ENCODE peak calls at places on chromosome 10, in nine cellular contexts. One of them, this sample, is unnamed.

GRCh38 chr10:116774728-116775151 is 32.4 kb upstream of the HSPA12A start:
- DNase-seq in right lobe of liver: peak; percentile 53
- DNase-seq in dorsolateral prefrontal cortex: no peak
- DNase-seq in fibroblast of mammary gland: no peak
- DNase-seq in HFF-Myc: no peak
- DNase-seq in AG04450: no peak
- DNase-seq in heart left ventricle: no peak
- DNase-seq in adrenal gland: no peak
- DNase-seq in left ventricle myocardium inferior: no peak
- DNase-seq in this sample: no peak

GRCh38 chr10:80187465-80188409 is 17.6 kb downstream of the ANXA11 start:
- DNase-seq in AG04450: no peak
- DNase-seq in dorsolateral prefrontal cortex: no peak
- DNase-seq in heart left ventricle: no peak
- DNase-seq in right lobe of liver: no peak
- DNase-seq in adrenal gland: no peak
- DNase-seq in left ventricle myocardium inferior: no peak
- DNase-seq in HFF-Myc: no peak
- DNase-seq in fibroblast of mammary gland: no peak
- DNase-seq in this sample: no peak

GRCh38 chr10:121854809-121855445 is 72.9 kb downstream of the ATE1 start:
- DNase-seq in fibroblast of mammary gland: no peak
- DNase-seq in right lobe of liver: no peak
- DNase-seq in heart left ventricle: no peak
- DNase-seq in left ventricle myocardium inferior: no peak
- DNase-seq in HFF-Myc: no peak
- DNase-seq in dorsolateral prefrontal cortex: no peak
- DNase-seq in adrenal gland: no peak
- DNase-seq in AG04450: no peak
- DNase-seq in this sample: peak; percentile 11

GRCh38 chr10:110010076-110011069 is 2.6 kb downstream of the ADD3 start:
- DNase-seq in right lobe of liver: no peak
- DNase-seq in AG04450: no peak
- DNase-seq in HFF-Myc: no peak
- DNase-seq in heart left ventricle: no peak
- DNase-seq in dorsolateral prefrontal cortex: no peak
- DNase-seq in fibroblast of mammary gland: no peak
- DNase-seq in adrenal gland: no peak
- DNase-seq in left ventricle myocardium inferior: no peak
- DNase-seq in this sample: no peak

GRCh38 chr10:73806176-73806950 is 5.0 kb downstream of the NDST2 start:
- DNase-seq in heart left ventricle: no peak
- DNase-seq in fibroblast of mammary gland: no peak
- DNase-seq in right lobe of liver: peak; percentile 41
- DNase-seq in AG04450: no peak
- DNase-seq in adrenal gland: no peak
- DNase-seq in dorsolateral prefrontal cortex: no peak
- DNase-seq in left ventricle myocardium inferior: peak; percentile 0
- DNase-seq in HFF-Myc: no peak
- DNase-seq in this sample: no peak

GRCh38 chr10:87541114-87541513 is 36.4 kb downstream of the MINPP1 start:
- DNase-seq in AG04450: no peak
- DNase-seq in fibroblast of mammary gland: peak; percentile 58
- DNase-seq in adrenal gland: no peak
- DNase-seq in HFF-Myc: no peak
- DNase-seq in left ventricle myocardium inferior: no peak
- DNase-seq in heart left ventricle: no peak
- DNase-seq in dorsolateral prefrontal cortex: no peak
- DNase-seq in right lobe of liver: no peak
- DNase-seq in this sample: peak; percentile 52

GRCh38 chr10:124339951-124340760 is 78.6 kb downstream of the OAT start:
- DNase-seq in heart left ventricle: no peak
- DNase-seq in HFF-Myc: peak; percentile 95
- DNase-seq in AG04450: peak; percentile 78
- DNase-seq in adrenal gland: no peak
- DNase-seq in left ventricle myocardium inferior: no peak
- DNase-seq in fibroblast of mammary gland: peak; percentile 38
- DNase-seq in right lobe of liver: no peak
- DNase-seq in dorsolateral prefrontal cortex: no peak
- DNase-seq in this sample: peak; percentile 84

GRCh38 chr10:12872577-12872976 is 128.9 kb downstream of the CCDC3 start:
- DNase-seq in right lobe of liver: peak; percentile 68
- DNase-seq in heart left ventricle: no peak
- DNase-seq in AG04450: no peak
- DNase-seq in dorsolateral prefrontal cortex: no peak
- DNase-seq in fibroblast of mammary gland: no peak
- DNase-seq in adrenal gland: no peak
- DNase-seq in HFF-Myc: no peak
- DNase-seq in left ventricle myocardium inferior: no peak
- DNase-seq in this sample: no peak

GRCh38 chr10:89147256-89147655 is 59.9 kb downstream of the CH25H start:
- DNase-seq in left ventricle myocardium inferior: no peak
- DNase-seq in fibroblast of mammary gland: peak; percentile 94
- DNase-seq in dorsolateral prefrontal cortex: no peak
- DNase-seq in AG04450: peak; percentile 67
- DNase-seq in right lobe of liver: no peak
- DNase-seq in HFF-Myc: no peak
- DNase-seq in adrenal gland: no peak
- DNase-seq in heart left ventricle: no peak
- DNase-seq in this sample: peak; percentile 45

GRCh38 chr10:27646194-27646593 is 99.4 kb downstream of the MKX start:
- DNase-seq in heart left ventricle: no peak
- DNase-seq in adrenal gland: no peak
- DNase-seq in HFF-Myc: peak; percentile 43
- DNase-seq in right lobe of liver: no peak
- DNase-seq in fibroblast of mammary gland: peak; percentile 74
- DNase-seq in AG04450: no peak
- DNase-seq in dorsolateral prefrontal cortex: no peak
- DNase-seq in left ventricle myocardium inferior: no peak
- DNase-seq in this sample: peak; percentile 8

GRCh38 chr10:29828978-29829377 is 194.2 kb upstream of the SVIL start:
- DNase-seq in left ventricle myocardium inferior: no peak
- DNase-seq in right lobe of liver: no peak
- DNase-seq in dorsolateral prefrontal cortex: no peak
- DNase-seq in fibroblast of mammary gland: no peak
- DNase-seq in adrenal gland: no peak
- DNase-seq in AG04450: no peak
- DNase-seq in heart left ventricle: no peak
- DNase-seq in HFF-Myc: peak; percentile 40
- DNase-seq in this sample: peak; percentile 39

GRCh38 chr10:30499816-30500215 is 65.8 kb downstream of the MAP3K8 start:
- DNase-seq in adrenal gland: no peak
- DNase-seq in heart left ventricle: no peak
- DNase-seq in AG04450: no peak
- DNase-seq in fibroblast of mammary gland: no peak
- DNase-seq in HFF-Myc: no peak
- DNase-seq in left ventricle myocardium inferior: no peak
- DNase-seq in dorsolateral prefrontal cortex: no peak
- DNase-seq in right lobe of liver: no peak
- DNase-seq in this sample: no peak

GRCh38 chr10:36489928-36490279 is 635.5 kb upstream of the ANKRD30A start:
- DNase-seq in AG04450: peak; percentile 44
- DNase-seq in left ventricle myocardium inferior: no peak
- DNase-seq in fibroblast of mammary gland: peak; percentile 77
- DNase-seq in right lobe of liver: no peak
- DNase-seq in heart left ventricle: no peak
- DNase-seq in HFF-Myc: no peak
- DNase-seq in adrenal gland: no peak
- DNase-seq in dorsolateral prefrontal cortex: no peak
- DNase-seq in this sample: peak; percentile 73

GRCh38 chr10:95341716-95342130 is 50.9 kb upstream of the PDLIM1 start:
- DNase-seq in dorsolateral prefrontal cortex: no peak
- DNase-seq in AG04450: no peak
- DNase-seq in left ventricle myocardium inferior: no peak
- DNase-seq in right lobe of liver: no peak
- DNase-seq in HFF-Myc: peak; percentile 95
- DNase-seq in heart left ventricle: no peak
- DNase-seq in adrenal gland: no peak
- DNase-seq in fibroblast of mammary gland: peak; percentile 76
- DNase-seq in this sample: peak; percentile 85

DNA sequence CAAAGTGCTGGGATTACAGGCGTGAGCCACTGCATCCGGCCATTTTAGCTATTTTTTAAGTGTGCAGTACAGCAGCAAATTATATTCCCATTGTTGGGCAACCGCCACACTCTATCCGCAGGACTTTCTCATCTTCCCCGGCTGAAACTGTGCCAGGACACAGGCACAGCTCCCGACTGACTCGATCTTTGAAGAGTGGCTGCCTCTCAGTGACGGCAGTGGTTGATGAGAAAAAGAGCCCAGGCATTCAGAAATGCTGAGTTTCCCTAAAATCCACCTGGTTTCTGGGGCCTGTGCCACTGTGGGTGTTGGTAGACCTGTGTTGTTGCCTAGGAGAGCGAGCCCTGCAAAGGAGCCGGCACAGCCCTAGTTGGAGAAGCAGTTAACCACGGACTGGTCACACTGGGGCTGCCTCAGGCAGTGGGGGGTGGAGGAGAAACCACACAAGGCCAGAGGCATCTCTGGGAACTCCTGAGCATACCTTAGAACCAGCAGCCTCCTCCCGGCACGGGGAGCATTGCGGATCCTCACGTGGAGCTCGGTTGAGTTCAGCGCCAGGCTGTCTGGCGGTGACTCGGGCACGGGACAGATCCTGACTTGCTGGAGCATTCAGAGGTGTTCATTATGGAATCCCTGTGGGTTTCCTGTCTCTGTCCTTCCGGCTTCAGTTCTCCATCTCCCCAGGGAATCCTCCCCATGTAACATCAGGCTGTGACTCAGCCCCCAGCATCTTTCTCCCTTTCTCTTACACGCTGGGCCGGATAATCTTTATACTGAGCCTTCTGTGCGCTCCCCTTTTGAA is 16.2 kb downstream of the PFKFB3 start:
- DNase-seq in dorsolateral prefrontal cortex: no peak
- DNase-seq in right lobe of liver: no peak
- DNase-seq in HFF-Myc: no peak
- DNase-seq in left ventricle myocardium inferior: no peak
- DNase-seq in fibroblast of mammary gland: peak; percentile 79
- DNase-seq in AG04450: no peak
- DNase-seq in heart left ventricle: no peak
- DNase-seq in adrenal gland: no peak
- DNase-seq in this sample: peak; percentile 69
- TF ChIP-seq CTCF in dorsolateral prefrontal cortex: no peak
- TF ChIP-seq CTCF in right lobe of liver: no peak
- TF ChIP-seq CTCF in HFF-Myc: no peak
- TF ChIP-seq CTCF in left ventricle myocardium inferior: no peak
- TF ChIP-seq CTCF in fibroblast of mammary gland: no peak
- TF ChIP-seq CTCF in AG04450: no peak
- TF ChIP-seq CTCF in heart left ventricle: no peak
- TF ChIP-seq CTCF in adrenal gland: no peak
- TF ChIP-seq CTCF in this sample: no peak

DNA sequence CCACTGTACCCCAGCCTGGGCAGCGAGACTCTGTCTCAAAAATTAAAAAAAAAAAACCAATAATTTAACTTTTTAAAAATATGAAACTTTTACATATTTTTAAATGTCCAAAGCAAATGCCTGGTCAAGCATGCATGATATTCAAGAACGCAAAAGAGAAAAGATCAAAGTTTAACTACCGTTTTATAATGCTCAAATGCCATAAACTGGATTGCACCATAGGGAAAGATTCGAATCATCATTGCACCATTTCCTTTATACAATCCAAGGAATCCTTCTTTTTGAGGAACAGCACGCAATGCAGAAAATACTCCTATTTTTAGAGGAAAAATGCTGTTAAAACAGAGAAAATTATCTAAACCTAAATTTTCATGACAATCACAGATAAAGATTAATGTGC is 20.9 kb downstream of the SLC25A16 start:
- DNase-seq in left ventricle myocardium inferior: no peak
- DNase-seq in HFF-Myc: no peak
- DNase-seq in right lobe of liver: no peak
- DNase-seq in AG04450: no peak
- DNase-seq in heart left ventricle: no peak
- DNase-seq in dorsolateral prefrontal cortex: no peak
- DNase-seq in adrenal gland: no peak
- DNase-seq in fibroblast of mammary gland: peak; percentile 11
- DNase-seq in this sample: peak; percentile 38
- H3K4me3 ChIP-seq in left ventricle myocardium inferior: no peak overlapping the region
- H3K4me3 ChIP-seq in HFF-Myc: no peak overlapping the region
- H3K4me3 ChIP-seq in right lobe of liver: no peak overlapping the region
- H3K4me3 ChIP-seq in AG04450: no peak overlapping the region
- H3K4me3 ChIP-seq in heart left ventricle: no peak overlapping the region
- H3K4me3 ChIP-seq in dorsolateral prefrontal cortex: no peak overlapping the region
- H3K4me3 ChIP-seq in adrenal gland: no peak overlapping the region
- H3K4me3 ChIP-seq in fibroblast of mammary gland: no peak overlapping the region
- H3K4me3 ChIP-seq in this sample: no peak overlapping the region

GRCh38 chr10:31620236-31621151 is 301.5 kb downstream of the ZEB1 start:
- DNase-seq in HFF-Myc: peak; percentile 89
- DNase-seq in adrenal gland: no peak
- DNase-seq in heart left ventricle: peak; percentile 83
- DNase-seq in AG04450: no peak
- DNase-seq in right lobe of liver: no peak
- DNase-seq in fibroblast of mammary gland: peak; percentile 94
- DNase-seq in left ventricle myocardium inferior: peak; percentile 83
- DNase-seq in dorsolateral prefrontal cortex: no peak
- DNase-seq in this sample: peak; percentile 58
- TF ChIP-seq CTCF in HFF-Myc: peak; percentile 65
- TF ChIP-seq CTCF in adrenal gland: no peak
- TF ChIP-seq CTCF in heart left ventricle: peak; percentile 30
- TF ChIP-seq CTCF in AG04450: peak; percentile 9
- TF ChIP-seq CTCF in right lobe of liver: no peak
- TF ChIP-seq CTCF in fibroblast of mammary gland: peak; percentile 64
- TF ChIP-seq CTCF in left ventricle myocardium inferior: peak; percentile 50
- TF ChIP-seq CTCF in dorsolateral prefrontal cortex: no peak
- TF ChIP-seq CTCF in this sample: peak; percentile 27

GRCh38 chr10:23111679-23112286 is 16.4 kb downstream of the MSRB2 start:
- DNase-seq in AG04450: no peak
- DNase-seq in left ventricle myocardium inferior: no peak
- DNase-seq in fibroblast of mammary gland: no peak
- DNase-seq in right lobe of liver: no peak
- DNase-seq in HFF-Myc: no peak
- DNase-seq in heart left ventricle: no peak
- DNase-seq in dorsolateral prefrontal cortex: no peak
- DNase-seq in adrenal gland: no peak
- DNase-seq in this sample: no peak
- H3K4me3 ChIP-seq in AG04450: no peak overlapping the region
- H3K4me3 ChIP-seq in left ventricle myocardium inferior: no peak overlapping the region
- H3K4me3 ChIP-seq in fibroblast of mammary gland: no peak overlapping the region
- H3K4me3 ChIP-seq in right lobe of liver: no peak overlapping the region
- H3K4me3 ChIP-seq in HFF-Myc: no peak overlapping the region
- H3K4me3 ChIP-seq in heart left ventricle: no peak overlapping the region
- H3K4me3 ChIP-seq in dorsolateral prefrontal cortex: no peak overlapping the region
- H3K4me3 ChIP-seq in adrenal gland: no peak overlapping the region
- H3K4me3 ChIP-seq in this sample: no peak overlapping the region

GRCh38 chr10:47361293-47361692 is 13.1 kb downstream of the RBP3 start:
- DNase-seq in adrenal gland: peak; percentile 44
- DNase-seq in HFF-Myc: no peak
- DNase-seq in left ventricle myocardium inferior: no peak
- DNase-seq in dorsolateral prefrontal cortex: peak; percentile 10
- DNase-seq in fibroblast of mammary gland: peak; percentile 35
- DNase-seq in right lobe of liver: no peak
- DNase-seq in AG04450: no peak
- DNase-seq in heart left ventricle: no peak
- DNase-seq in this sample: peak; percentile 49
- TF ChIP-seq CTCF in adrenal gland: peak; percentile 77
- TF ChIP-seq CTCF in HFF-Myc: peak; percentile 95
- TF ChIP-seq CTCF in left ventricle myocardium inferior: peak; percentile 69
- TF ChIP-seq CTCF in dorsolateral prefrontal cortex: peak; percentile 89
- TF ChIP-seq CTCF in fibroblast of mammary gland: peak; percentile 84
- TF ChIP-seq CTCF in right lobe of liver: peak; percentile 57
- TF ChIP-seq CTCF in AG04450: peak; percentile 77
- TF ChIP-seq CTCF in heart left ventricle: peak; percentile 56
- TF ChIP-seq CTCF in this sample: peak; percentile 96

GRCh38 chr10:91632671-91633550 is at the start of gene PPP1R3C:
- DNase-seq in left ventricle myocardium inferior: peak; percentile 90
- DNase-seq in right lobe of liver: peak; percentile 97
- DNase-seq in HFF-Myc: peak; percentile 51
- DNase-seq in AG04450: peak; percentile 82
- DNase-seq in fibroblast of mammary gland: peak; percentile 79
- DNase-seq in dorsolateral prefrontal cortex: peak; percentile 92
- DNase-seq in adrenal gland: peak; percentile 92
- DNase-seq in heart left ventricle: peak; percentile 92
- DNase-seq in this sample: peak; percentile 88
- H3K4me3 ChIP-seq in left ventricle myocardium inferior: peak within 1 kb of the TSS; percentile 75
- H3K4me3 ChIP-seq in right lobe of liver: peak within 1 kb of the TSS; percentile 78
- H3K4me3 ChIP-seq in HFF-Myc: peak within 1 kb of the TSS; percentile 60
- H3K4me3 ChIP-seq in AG04450: peak within 1 kb of the TSS; percentile 85
- H3K4me3 ChIP-seq in fibroblast of mammary gland: peak within 1 kb of the TSS; percentile 54
- H3K4me3 ChIP-seq in dorsolateral prefrontal cortex: peak within 1 kb of the TSS; percentile 69
- H3K4me3 ChIP-seq in adrenal gland: peak within 1 kb of the TSS; percentile 78
- H3K4me3 ChIP-seq in heart left ventricle: peak within 1 kb of the TSS; percentile 62
- H3K4me3 ChIP-seq in this sample: peak within 1 kb of the TSS; percentile 73

This sample was measured in fibroblast of pulmonary artery.